ENCODE peak calls at places on chromosomes 16 and 17, in six cellular contexts. M, H, L, K, D and P are unnamed samples.

GRCh38 chr16:84811529-84811928 is 8.3 kb upstream of the CRISPLD2 start:
- DNase-seq in M (no peak), K (no peak), H (no peak), L (no peak), D (no peak), P (no peak)

GRCh38 chr16:3873482-3874173 is 6.9 kb downstream of the CREBBP start:
- DNase-seq in L (no peak), H (no peak), M (no peak), K (no peak), D (no peak), P (no peak)

GRCh38 chr16:67027046-67027445 is 1.9 kb upstream of the CBFB start:
- DNase-seq in K (no peak), D (no peak), M (no peak), H (no peak), L (no peak), P (no peak)

GRCh38 chr16:9236319-9236718 is 144.9 kb downstream of the HAPSTR1 start:
- DNase-seq in L (no peak), M (no peak), D (no peak), H (no peak), K (no peak), P (no peak)

GRCh38 chr16:11136600-11136999 is 119.4 kb downstream of the SOCS1 start:
- DNase-seq in M (peak; percentile 66), D (no peak), H (no peak), K (peak; percentile 24), L (no peak), P (no peak)

GRCh38 chr16:85396879-85397871 is 215.9 kb upstream of the GSE1 start:
- DNase-seq in K (no peak), M (no peak), D (peak; percentile 77), L (no peak), H (no peak), P (no peak)

GRCh38 chr17:6450926-6451717 is 6.9 kb downstream of the PIMREG start:
- DNase-seq in K (no peak), M (no peak), D (no peak), H (no peak), L (no peak), P (no peak)

GRCh38 chr17:70906808-70907207 is 737.5 kb downstream of the KCNJ2 start:
- DNase-seq in D (no peak), H (no peak), K (no peak), L (no peak), M (no peak), P (no peak)

GRCh38 chr17:57442401-57442823 is 186.1 kb downstream of the MSI2 start:
- DNase-seq in K (no peak), M (no peak), L (no peak), H (no peak), D (no peak), P (no peak)

GRCh38 chr17:73286863-73287296 is 24.9 kb downstream of the CDC42EP4 start:
- DNase-seq in H (no peak), L (no peak), D (no peak), M (no peak), K (no peak), P (no peak)

DNA sequence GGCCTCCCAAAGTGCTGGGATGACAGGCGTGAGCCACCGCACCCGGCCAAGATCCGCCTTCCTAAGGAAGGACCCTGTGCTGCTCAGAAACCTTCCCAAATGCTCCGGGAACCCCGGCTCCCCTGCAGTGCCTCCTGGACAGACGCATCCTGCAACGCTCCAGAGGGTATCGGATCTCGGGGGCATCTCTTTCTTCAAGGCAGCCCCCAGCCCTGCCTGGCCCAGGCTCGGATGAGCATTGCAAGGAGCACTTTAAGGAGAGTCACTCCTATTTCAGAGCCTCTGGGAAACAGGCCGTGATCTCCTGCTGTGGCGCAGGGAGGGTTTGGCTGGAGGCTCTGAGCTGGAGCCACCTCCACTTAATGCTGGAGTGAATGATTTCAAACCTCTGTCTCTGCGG is 17.2 kb upstream of the ABR start:
- DNase-seq in H (no peak), K (no peak), D (no peak), M (no peak), L (no peak), P (no peak)
- H3K27ac ChIP-seq in H (peak overlapping the region; percentile 44), K (no peak overlapping the region), D (peak overlapping the region; percentile 40), M (peak overlapping the region; percentile 90), L (no peak overlapping the region), P (no peak overlapping the region)

GRCh38 chr16:30348929-30349328 is 6.2 kb downstream of the CD2BP2 start:
- DNase-seq in K (no peak), M (no peak), D (no peak), H (no peak), L (no peak), P (no peak)

GRCh38 chr16:30350134-30350871 is 4.8 kb downstream of the CD2BP2 start:
- DNase-seq in H (no peak), M (no peak), L (no peak), D (peak; percentile 60), K (no peak), P (no peak)

GRCh38 chr16:30348113-30348512 is 7.0 kb downstream of the CD2BP2 start:
- DNase-seq in K (no peak), L (no peak), H (no peak), M (no peak), D (no peak), P (no peak)

GRCh38 chr16:30351001-30351441 is 4.1 kb downstream of the CD2BP2 start:
- DNase-seq in L (no peak), M (no peak), K (no peak), H (no peak), D (no peak), P (no peak)

DNA sequence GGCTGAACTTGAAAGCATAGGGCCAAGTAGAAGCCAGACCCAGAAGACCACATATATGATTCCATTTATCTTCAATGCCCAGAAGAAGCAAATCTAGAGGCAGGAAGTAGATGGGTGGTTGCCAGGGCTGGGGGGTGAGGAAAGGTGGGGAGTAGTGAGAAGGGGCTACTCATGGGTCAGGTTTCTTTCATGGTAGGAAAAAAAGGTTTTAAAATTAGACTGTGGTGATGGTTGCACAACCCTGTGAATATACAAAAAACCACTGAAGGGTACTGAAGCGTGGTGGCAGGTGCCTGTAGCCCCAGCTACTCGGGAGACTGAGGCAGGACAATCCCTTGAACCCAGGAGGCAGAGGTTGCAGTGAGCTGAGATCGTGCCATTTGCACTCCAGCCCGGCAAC is 5.4 kb downstream of the CD2BP2 start:
- DNase-seq in D (no peak), H (no peak), L (no peak), M (no peak), K (no peak), P (no peak)
- H3K27ac ChIP-seq in D (no peak overlapping the region), H (no peak overlapping the region), L (no peak overlapping the region), M (no peak overlapping the region), K (no peak overlapping the region), P (no peak overlapping the region)

GRCh38 chr17:14746784-14747575 is 446.1 kb downstream of the HS3ST3B1 start:
- DNase-seq in D (no peak), M (no peak), L (no peak), K (no peak), H (no peak), P (no peak)
- H3K27ac ChIP-seq in D (no peak overlapping the region), M (peak overlapping the region; percentile 21), L (peak overlapping the region; percentile 59), K (no peak overlapping the region), H (no peak overlapping the region), P (no peak overlapping the region)

GRCh38 chr17:17088511-17089205 is 46.4 kb downstream of the MPRIP start:
- DNase-seq in M (no peak), L (no peak), H (no peak), K (no peak), D (no peak), P (no peak)
- H3K27ac ChIP-seq in M (no peak overlapping the region), L (no peak overlapping the region), H (no peak overlapping the region), K (no peak overlapping the region), D (no peak overlapping the region), P (no peak overlapping the region)

DNA sequence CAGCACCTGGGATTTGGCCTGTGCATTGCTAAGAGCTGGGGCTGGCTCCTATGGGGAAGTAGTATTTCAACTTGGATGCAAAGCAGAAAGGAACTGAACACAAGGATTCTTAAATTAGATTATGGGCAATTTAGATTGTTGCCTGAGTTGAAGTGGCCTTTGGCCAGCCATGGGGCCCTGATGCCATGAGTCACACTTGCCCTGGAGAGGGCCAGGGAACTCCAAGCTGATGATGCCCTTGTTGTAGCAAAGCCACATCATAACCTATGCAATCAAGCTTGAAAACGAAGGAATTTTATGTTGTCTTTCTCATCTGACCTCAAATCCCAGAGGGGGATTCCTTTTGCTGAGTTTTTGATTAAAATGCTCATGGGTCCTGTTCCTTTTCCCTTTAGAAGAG is 3.9 kb upstream of the SPATA32 start:
- DNase-seq in M (no peak), L (no peak), H (no peak), D (peak; percentile 95), K (no peak), P (no peak)
- H3K27ac ChIP-seq in M (no peak overlapping the region), L (peak overlapping the region; percentile 14), H (no peak overlapping the region), D (peak overlapping the region; percentile 69), K (no peak overlapping the region), P (no peak overlapping the region)